ENCODE peak calls at places on chromosomes 1 and 21, in four cellular contexts. M is ovary, E is upper lobe of right lung, W is breast epithelium. D is an unnamed sample.

GRCh38 chr1:3463891-3464648 is 9.6 kb downstream of the ARHGEF16 start:
- DNase-seq in M (peak; percentile 23), E (peak; percentile 61), W (no peak), D (no peak)

GRCh38 chr1:231062500-231063270 is 22.6 kb upstream of the FAM89A start:
- DNase-seq in M (no peak), E (no peak), W (no peak), D (no peak)

GRCh38 chr1:117210831-117211261 is at the start of gene VTCN1:
- DNase-seq in M (no peak), E (peak; percentile 74), W (peak; percentile 89), D (no peak)

GRCh38 chr1:67089685-67090208 is 35.8 kb upstream of the SLC35D1 start:
- DNase-seq in M (no peak), E (no peak), W (no peak), D (no peak)

GRCh38 chr1:162059721-162060120 is 9.8 kb upstream of the NOS1AP start:
- DNase-seq in M (no peak), E (no peak), W (no peak), D (no peak)

GRCh38 chr1:212700597-212700891 is 904 bp upstream of the BATF3 start:
- DNase-seq in M (no peak), E (no peak), W (no peak), D (no peak)

GRCh38 chr1:95953005-95953404 is 719.0 kb downstream of the RWDD3 start:
- DNase-seq in M (no peak), E (no peak), W (no peak), D (peak; percentile 59)

GRCh38 chr1:26126321-26127084 is 14.9 kb downstream of the PDIK1L start:
- DNase-seq in M (no peak), E (no peak), W (peak; percentile 48), D (no peak)

GRCh38 chr1:197269053-197269452 is 1.0 kb downstream of the CRB1 start:
- DNase-seq in M (no peak), E (no peak), W (no peak), D (peak; percentile 32)

GRCh38 chr1:975896-976683 is 5.8 kb downstream of the PERM1 start:
- DNase-seq in M (peak; percentile 71), E (peak; percentile 84), W (peak; percentile 89), D (peak; percentile 96)

GRCh38 chr1:3803905-3804626 is 7.8 kb upstream of the LRRC47 start:
- DNase-seq in M (no peak), E (no peak), W (no peak), D (no peak)

GRCh38 chr1:244369256-244370057 is 82.3 kb downstream of the ADSS2 start:
- DNase-seq in M (no peak), E (no peak), W (no peak), D (peak; percentile 60)

GRCh38 chr1:190453550-190453949 is 24.1 kb downstream of the BRINP3 start:
- DNase-seq in M (no peak), E (no peak), W (no peak), D (no peak)

GRCh38 chr21:14890141-14890540 is 174.7 kb downstream of the NRIP1 start:
- DNase-seq in M (no peak), E (no peak), W (no peak), D (no peak)

GRCh38 chr1:101613549-101613948 is 376.7 kb downstream of the S1PR1 start:
- DNase-seq in M (no peak), E (no peak), W (no peak), D (no peak)

GRCh38 chr1:236013330-236013729 is 51.6 kb downstream of the NID1 start:
- DNase-seq in M (no peak), E (no peak), W (no peak), D (no peak)

GRCh38 chr1:165290143-165290542 is 66.4 kb downstream of the LMX1A start:
- DNase-seq in M (no peak), E (no peak), W (no peak), D (no peak)

GRCh38 chr1:34928066-34928864 is 1.2 kb downstream of the DLGAP3 start:
- DNase-seq in M (no peak), E (no peak), W (no peak), D (peak; percentile 56)

GRCh38 chr1:240107058-240107684 is 15.5 kb downstream of the FMN2 start:
- DNase-seq in M (no peak), E (no peak), W (no peak), D (no peak)

GRCh38 chr1:168687796-168688195 is 41.2 kb downstream of the DPT start:
- DNase-seq in M (no peak), E (no peak), W (no peak), D (peak; percentile 56)

GRCh38 chr1:206048582-206048981 is 4.4 kb upstream of the RHEX start:
- DNase-seq in M (no peak), E (no peak), W (no peak), D (no peak)

GRCh38 chr1:91018006-91018405 is 3.8 kb downstream of the ZNF644 start:
- DNase-seq in M (no peak), E (no peak), W (no peak), D (no peak)

GRCh38 chr1:74010206-74010605 is 187.8 kb downstream of the LRRIQ3 start:
- DNase-seq in M (no peak), E (no peak), W (no peak), D (no peak)

GRCh38 chr1:240663160-240663879 is 51.4 kb upstream of the GREM2 start:
- DNase-seq in M (no peak), E (no peak), W (no peak), D (no peak)

GRCh38 chr1:52603680-52604501 is 1.7 kb downstream of the GPX7 start:
- DNase-seq in M (no peak), E (no peak), W (no peak), D (no peak)

GRCh38 chr21:42133131-42133530 is 62.0 kb downstream of the UMODL1 start:
- DNase-seq in M (no peak), E (no peak), W (no peak), D (no peak)

DNA sequence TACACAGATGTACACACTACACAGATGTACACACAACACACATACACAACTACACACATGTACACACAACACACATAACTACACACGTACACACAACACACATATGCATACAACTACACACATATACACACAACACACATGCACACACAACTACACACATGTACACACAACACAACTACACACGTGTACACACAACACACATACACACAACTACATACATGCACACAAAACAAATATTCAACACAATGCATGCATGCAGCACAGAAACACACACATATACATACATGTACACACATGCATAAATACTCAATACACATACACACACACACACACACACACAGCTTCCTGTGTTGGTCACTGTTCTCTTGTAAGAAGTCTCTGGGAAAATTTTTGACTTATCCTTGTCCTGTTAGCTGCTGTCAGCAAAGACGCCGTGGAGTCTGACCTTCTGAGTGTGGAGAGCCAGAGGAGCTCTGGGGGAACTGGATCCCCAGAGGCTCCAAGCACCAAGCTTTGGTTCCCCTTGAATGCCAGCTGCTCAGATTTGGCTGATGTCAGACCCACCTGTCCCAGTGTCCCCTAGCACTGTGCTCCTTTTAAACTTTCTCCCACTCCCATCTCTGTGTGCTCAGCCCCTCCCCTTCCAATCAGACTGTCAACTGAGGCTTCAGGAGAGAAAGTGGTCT is 318.9 kb downstream of the CAMTA1 start:
- DNase-seq in M (no peak), E (no peak), W (no peak), D (no peak)
- H3K4me3 ChIP-seq in M (no peak overlapping the region), E (no peak overlapping the region), W (no peak overlapping the region), D (no peak overlapping the region)

GRCh38 chr1:99657213-99658030 is 11.5 kb downstream of the PALMD start:
- DNase-seq in M (no peak), E (no peak), W (no peak), D (no peak)

GRCh38 chr1:99660496-99660895 is 14.6 kb downstream of the PALMD start:
- DNase-seq in M (no peak), E (no peak), W (no peak), D (no peak)

GRCh38 chr1:99661780-99662179 is 15.9 kb downstream of the PALMD start:
- DNase-seq in M (no peak), E (no peak), W (no peak), D (no peak)

GRCh38 chr1:99658031-99658290 is 12.0 kb downstream of the PALMD start:
- DNase-seq in M (no peak), E (no peak), W (no peak), D (no peak)

GRCh38 chr1:99659755-99660210 is 13.9 kb downstream of the PALMD start:
- DNase-seq in M (no peak), E (no peak), W (peak; percentile 36), D (no peak)
- H3K4me1 ChIP-seq in M (peaks cover 11% of the 10 kb centered on the region), E (peaks cover 4% of the 10 kb centered on the region), W (peaks cover 13% of the 10 kb centered on the region), D (no peaks in the 10 kb centered on the region)

DNA sequence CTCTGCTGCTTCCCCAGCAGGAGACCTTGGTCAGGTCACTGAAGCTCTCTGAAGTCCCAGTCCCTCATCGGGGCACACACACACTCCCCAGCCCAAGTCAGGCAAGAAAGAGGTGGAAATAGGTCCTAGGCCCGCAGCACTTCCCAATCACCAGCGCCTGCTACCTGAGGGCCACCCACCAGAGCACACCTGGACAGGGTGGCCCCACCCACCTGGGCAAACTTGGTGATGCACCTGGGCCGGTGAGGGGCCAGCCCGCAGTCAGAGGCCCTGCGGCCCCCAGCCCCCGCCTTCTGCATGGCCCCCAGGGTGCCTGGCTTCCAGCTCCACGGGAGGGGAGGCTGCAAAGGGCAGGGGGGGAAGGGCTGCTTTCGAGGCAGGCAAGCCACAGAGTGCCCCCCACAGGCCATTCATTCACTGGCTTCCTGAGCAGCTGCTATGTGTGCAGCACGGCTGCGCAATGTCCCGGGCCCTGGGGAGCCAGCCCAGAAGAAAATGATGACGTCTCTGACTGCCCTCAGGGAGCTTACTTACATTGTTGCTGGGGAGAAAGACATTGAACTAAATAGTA is 4.7 kb downstream of the SH2D5 start:
- DNase-seq in M (peak; percentile 36), E (peak; percentile 56), W (no peak), D (peak; percentile 85)
- H3K4me3 ChIP-seq in M (no peak overlapping the region), E (no peak overlapping the region), W (no peak overlapping the region), D (no peak overlapping the region)

GRCh38 chr1:21236178-21236577 is 54.1 kb downstream of the ECE1 start:
- DNase-seq in M (no peak), E (no peak), W (no peak), D (no peak)
- H3K4me1 ChIP-seq in M (no peaks in the 10 kb centered on the region), E (no peaks in the 10 kb centered on the region), W (no peaks in the 10 kb centered on the region), D (no peaks in the 10 kb centered on the region)

GRCh38 chr21:34602061-34602460 is 12.9 kb downstream of the RCAN1 start:
- DNase-seq in M (no peak), E (no peak), W (no peak), D (peak; percentile 21)

GRCh38 chr21:34603710-34604057 is 11.2 kb downstream of the RCAN1 start:
- DNase-seq in M (no peak), E (no peak), W (no peak), D (no peak)

GRCh38 chr21:34604556-34604955 is 10.4 kb downstream of the RCAN1 start:
- DNase-seq in M (no peak), E (no peak), W (no peak), D (peak; percentile 10)

GRCh38 chr21:34606051-34606450 is 8.9 kb downstream of the RCAN1 start:
- DNase-seq in M (no peak), E (no peak), W (no peak), D (peak; percentile 49)

DNA sequence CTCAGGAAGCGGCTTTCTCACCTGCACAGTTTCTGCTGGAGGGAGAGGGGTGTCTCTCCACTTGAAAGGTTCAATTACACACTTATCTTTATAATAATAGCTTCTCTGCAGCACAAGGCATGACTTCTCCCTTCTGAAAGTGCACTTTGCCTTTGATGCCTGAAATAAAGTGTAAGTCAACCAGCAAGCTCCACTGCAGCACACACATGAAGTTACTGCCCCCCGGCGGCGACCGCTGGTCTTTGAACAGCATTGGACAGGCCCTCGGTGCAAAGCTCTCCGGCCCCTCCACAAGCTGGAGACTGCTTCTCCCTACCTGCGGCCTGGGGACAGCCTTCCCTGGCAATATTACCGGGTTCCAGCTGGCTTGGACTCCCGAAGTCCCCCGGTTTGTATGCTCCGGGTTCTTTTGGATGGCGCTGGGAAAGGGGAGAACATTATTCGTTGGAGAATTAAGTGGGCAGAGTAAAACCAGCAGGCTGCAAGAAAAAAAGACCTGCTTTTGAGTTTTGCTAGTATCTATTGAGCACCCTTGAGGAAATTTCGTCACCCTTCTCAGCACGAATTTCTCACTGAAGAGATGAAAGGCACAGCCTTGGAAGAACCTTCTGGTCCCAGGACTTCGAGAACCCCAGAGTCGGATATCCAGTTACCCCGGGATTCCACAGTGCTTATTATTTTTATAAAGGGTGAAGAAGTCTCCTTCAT is 11.8 kb downstream of the RCAN1 start:
- DNase-seq in M (peak; percentile 80), E (peak; percentile 92), W (peak; percentile 84), D (peak; percentile 95)
- H3K4me3 ChIP-seq in M (no peak overlapping the region), E (no peak overlapping the region), W (no peak overlapping the region), D (no peak overlapping the region)